ENCODE peak calls at places on chromosomes 3 and 15, in nine cellular contexts. K, A, B, J, N, Q, F, O and U are unnamed samples.

GRCh38 chr15:50883903-50884302 is 24.6 kb upstream of the AP4E1 start:
- DNase-seq in K (no peak), B (no peak), J (peak; percentile 27), N (peak; percentile 61), O (peak; percentile 13), A (peak; percentile 23), F (no peak), Q (no peak), U (peak; percentile 50)

GRCh38 chr15:74604983-74605809 is 10.4 kb upstream of the CLK3 start:
- DNase-seq in J (no peak), Q (no peak), F (no peak), N (no peak), A (no peak), B (no peak), K (no peak), O (no peak), U (peak; percentile 30)

GRCh38 chr3:31472479-31473390 is 60.0 kb upstream of the STT3B start:
- DNase-seq in J (no peak), A (no peak), N (peak; percentile 22), B (no peak), F (no peak), Q (no peak), K (no peak), O (no peak), U (peak; percentile 19)

GRCh38 chr3:183449391-183449790 is 21.0 kb upstream of the MCF2L2 start:
- DNase-seq in N (no peak), B (no peak), Q (peak; percentile 28), K (peak; percentile 56), J (peak; percentile 43), A (no peak), O (peak; percentile 16), F (peak; percentile 48), U (peak; percentile 36)

GRCh38 chr3:139441656-139442055 is 34.7 kb downstream of the RBP2 start:
- DNase-seq in K (peak; percentile 29), Q (no peak), O (no peak), F (no peak), B (no peak), A (no peak), J (no peak), N (no peak), U (no peak)

GRCh38 chr3:190205739-190206138 is 85.0 kb upstream of the P3H2 start:
- DNase-seq in J (no peak), F (no peak), Q (no peak), N (peak; percentile 53), A (no peak), O (no peak), B (no peak), K (no peak), U (peak; percentile 91)

GRCh38 chr3:61562810-61563613 is 1.6 kb downstream of the PTPRG start:
- DNase-seq in B (no peak), J (peak; percentile 44), F (peak; percentile 39), A (no peak), Q (peak; percentile 60), O (no peak), K (no peak), N (no peak), U (peak; percentile 66)

GRCh38 chr3:112647122-112647521 is 6.2 kb upstream of the CCDC80 start:
- DNase-seq in N (peak; percentile 91), B (no peak), A (peak; percentile 73), K (no peak), F (peak; percentile 82), Q (no peak), O (no peak), J (peak; percentile 28), U (peak; percentile 88)

GRCh38 chr3:115658337-115659181 is 35.2 kb downstream of the GAP43 start:
- DNase-seq in J (peak; percentile 88), F (peak; percentile 95), Q (peak; percentile 89), B (peak; percentile 4), K (peak; percentile 59), N (peak; percentile 66), A (peak; percentile 73), O (peak; percentile 65), U (peak; percentile 94)

GRCh38 chr15:85099195-85099803 is 117.6 kb downstream of the PDE8A start:
- DNase-seq in B (no peak), F (no peak), A (no peak), N (no peak), K (no peak), J (no peak), Q (no peak), O (no peak), U (no peak)

DNA sequence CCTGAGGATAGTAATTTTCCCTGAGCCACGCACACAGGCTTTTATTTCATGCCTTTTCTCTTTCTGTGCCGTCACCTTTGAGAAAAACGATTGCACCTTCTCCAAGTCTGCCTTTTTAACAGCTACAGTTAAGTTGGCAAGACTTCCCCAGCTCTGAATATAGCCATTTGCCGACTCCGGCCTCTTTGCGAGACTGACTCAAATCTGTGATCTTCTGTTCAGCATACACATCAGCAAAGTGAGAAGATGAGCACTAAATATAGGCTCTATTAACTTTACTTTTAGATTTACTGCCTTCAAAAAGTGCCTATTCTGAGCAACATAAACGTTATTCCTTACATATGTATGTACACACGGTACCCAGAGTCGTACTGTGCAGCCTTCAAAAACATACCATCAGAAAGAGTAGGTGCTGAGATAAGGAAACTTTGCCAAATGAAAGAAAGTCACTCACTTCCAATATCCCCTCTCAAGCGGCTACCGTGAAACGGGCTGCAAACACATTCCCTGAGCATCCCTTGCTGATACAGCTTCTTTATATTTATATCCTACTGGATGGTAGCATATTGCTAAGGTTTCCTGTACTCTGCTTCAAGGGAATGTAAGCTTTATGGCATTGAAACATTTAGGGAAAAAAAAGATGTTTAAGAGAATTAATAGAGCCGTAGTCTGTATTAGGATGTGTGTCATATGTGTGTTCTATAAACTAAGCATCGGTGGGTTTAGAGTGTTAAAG is 283.3 kb upstream of the TPRG1 start:
- DNase-seq in F (no peak), A (no peak), B (no peak), N (no peak), Q (no peak), K (no peak), J (no peak), O (no peak), U (no peak)
- H3K9me2 ChIP-seq in F (no peaks in the 10 kb centered on the region), A (no peaks in the 10 kb centered on the region), B (no peaks in the 10 kb centered on the region), N (no peaks in the 10 kb centered on the region), Q (no peaks in the 10 kb centered on the region), K (no peaks in the 10 kb centered on the region), J (no peaks in the 10 kb centered on the region), O (no peaks in the 10 kb centered on the region), U (no peaks in the 10 kb centered on the region)

DNA sequence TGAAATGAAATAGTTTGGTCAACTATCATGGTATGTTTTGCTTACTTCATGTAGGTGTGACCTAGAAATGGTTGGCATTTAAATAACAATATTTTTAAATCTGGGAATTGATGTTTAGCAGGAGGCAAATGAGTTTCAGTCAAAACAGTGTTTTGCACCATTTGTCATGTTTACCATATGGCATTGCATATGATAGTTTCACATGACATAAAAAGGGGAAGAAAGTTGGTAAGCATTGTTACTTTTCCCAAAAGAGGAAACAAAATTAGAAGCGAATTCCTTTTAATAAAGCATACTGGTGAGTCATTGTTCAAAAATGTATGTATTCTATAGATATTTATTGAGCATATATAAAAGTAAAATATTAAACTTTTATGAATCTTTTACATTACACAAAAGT is 2.3 kb downstream of the RNF13 start:
- DNase-seq in O (peak; percentile 10), F (no peak), A (no peak), K (no peak), B (no peak), J (no peak), Q (no peak), N (peak; percentile 30), U (no peak)
- H4K20me1 ChIP-seq in O (peaks cover 20% of the 10 kb centered on the region), F (peaks cover 15% of the 10 kb centered on the region), A (peaks cover 22% of the 10 kb centered on the region), K (peaks cover 7% of the 10 kb centered on the region), B (peaks cover 6% of the 10 kb centered on the region), J (peaks cover 30% of the 10 kb centered on the region), Q (peaks cover 32% of the 10 kb centered on the region), N (peaks cover 35% of the 10 kb centered on the region), U (no peaks in the 10 kb centered on the region)

GRCh38 chr3:141311496-141312358 is 56.6 kb upstream of the ZBTB38 start:
- DNase-seq in F (peak; percentile 99), K (peak; percentile 99), B (peak; percentile 96), O (peak; percentile 98), J (peak; percentile 98), A (peak; percentile 99), N (peak; percentile 95), Q (peak; percentile 91), U (peak; percentile 98)

GRCh38 chr3:141308588-141309218 is 59.6 kb upstream of the ZBTB38 start:
- DNase-seq in O (no peak), Q (peak; percentile 33), J (peak; percentile 83), K (no peak), N (peak; percentile 61), A (peak; percentile 69), F (peak; percentile 93), B (peak; percentile 79), U (peak; percentile 80)

GRCh38 chr3:141313091-141313683 is 55.1 kb upstream of the ZBTB38 start:
- DNase-seq in F (no peak), O (no peak), K (no peak), Q (no peak), J (no peak), N (no peak), B (no peak), A (no peak), U (no peak)

GRCh38 chr3:141311170-141311495 is 57.2 kb upstream of the ZBTB38 start:
- DNase-seq in A (no peak), J (no peak), F (no peak), Q (peak; percentile 39), K (no peak), B (no peak), N (no peak), O (no peak), U (no peak)

DNA sequence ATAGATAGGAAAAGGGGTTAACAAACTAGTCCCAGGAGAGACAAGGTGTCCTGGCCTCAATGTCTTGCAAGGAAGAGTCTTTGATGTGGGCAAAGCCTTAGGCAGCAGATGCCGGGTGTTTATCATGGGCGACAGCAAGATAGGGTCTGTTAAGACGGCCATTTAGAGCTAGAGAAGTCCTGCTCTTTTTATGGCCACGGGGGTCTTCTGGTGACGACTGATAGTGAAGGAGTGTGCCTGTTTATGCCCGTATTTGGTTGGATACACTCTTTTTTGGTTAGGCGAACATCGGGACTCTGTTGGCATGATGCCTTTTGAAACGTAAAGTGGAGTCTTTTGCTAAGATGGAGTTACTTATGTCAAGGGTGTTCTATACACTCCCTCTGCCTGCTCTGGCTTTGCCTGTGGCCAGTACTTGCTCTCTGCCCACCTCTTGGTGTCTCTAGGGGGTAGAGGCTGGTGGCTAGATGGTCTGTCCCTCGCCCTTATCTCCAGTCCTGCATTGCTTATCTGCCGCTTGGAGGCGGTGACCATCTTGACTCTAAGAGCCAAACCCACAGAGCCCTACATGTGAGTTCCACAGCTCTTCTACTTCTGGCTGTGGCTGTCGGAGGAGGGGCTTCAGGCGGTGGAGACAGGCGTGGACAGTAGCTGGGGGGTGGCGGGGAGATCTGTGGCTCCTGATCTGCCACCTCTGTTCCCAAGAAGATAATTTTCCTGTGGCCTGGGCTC is 55.8 kb upstream of the ZBTB38 start:
- DNase-seq in A (no peak), J (no peak), F (no peak), Q (no peak), O (no peak), N (no peak), K (no peak), B (no peak), U (no peak)
- H3K9me2 ChIP-seq in A (no peaks in the 10 kb centered on the region), J (no peaks in the 10 kb centered on the region), F (peaks cover 4% of the 10 kb centered on the region), Q (no peaks in the 10 kb centered on the region), O (no peaks in the 10 kb centered on the region), N (no peaks in the 10 kb centered on the region), K (no peaks in the 10 kb centered on the region), B (no peaks in the 10 kb centered on the region), U (no peaks in the 10 kb centered on the region)

DNA sequence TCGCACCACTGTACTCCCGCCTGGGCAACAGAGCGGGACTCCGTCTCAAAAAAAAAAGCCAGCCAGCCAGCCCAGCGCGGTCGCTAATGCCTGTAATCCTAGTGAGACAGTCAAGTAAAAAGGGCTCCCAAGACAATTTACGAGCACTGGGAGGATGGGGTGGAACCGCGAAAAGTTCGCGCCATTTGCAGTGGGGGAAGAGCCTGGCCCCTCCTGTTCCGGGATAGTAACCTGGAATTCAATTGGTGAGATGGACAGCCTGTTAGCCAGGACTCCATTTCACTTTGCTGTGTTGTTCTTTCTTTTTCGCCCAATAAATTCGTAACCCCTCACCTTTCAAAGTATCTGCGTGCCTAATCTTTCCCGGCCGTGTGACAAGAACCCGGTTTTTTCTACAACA is 19.5 kb downstream of the SLC4A7 start:
- DNase-seq in K (no peak), A (no peak), Q (no peak), N (no peak), F (no peak), J (no peak), B (no peak), O (no peak), U (no peak)
- H4K20me1 ChIP-seq in K (peaks cover 19% of the 10 kb centered on the region), A (no peaks in the 10 kb centered on the region), Q (peaks cover 2% of the 10 kb centered on the region), N (peaks cover 38% of the 10 kb centered on the region), F (peaks cover 28% of the 10 kb centered on the region), J (no peaks in the 10 kb centered on the region), B (peaks cover 7% of the 10 kb centered on the region), O (no peaks in the 10 kb centered on the region), U (no peaks in the 10 kb centered on the region)